ENCODE peak calls at places on chromosomes 2 and 18, in five cellular contexts. One of them, this sample, is unnamed.

GRCh38 chr18:13446581-13447470 is 228.3 kb downstream of the LDLRAD4 start:
- DNase-seq in posterior cingulate gyrus: no peak
- DNase-seq in stimulated activated CD4-positive, alpha-beta T cell treated with anti-CD3 and anti-CD28 coated beads, Interleukin-1b, Interleukin-23, amount 100 ng/mL, for 1 hour: no peak
- DNase-seq in upper lobe of right lung: no peak
- DNase-seq in activated T-cell treated with anti-CD3 and anti-CD28 coated beads for 1 hour: no peak
- DNase-seq in this sample: no peak

GRCh38 chr2:217622205-217622621 is 380.6 kb downstream of the TNS1 start:
- DNase-seq in activated T-cell treated with anti-CD3 and anti-CD28 coated beads for 1 hour: no peak
- DNase-seq in upper lobe of right lung: no peak
- DNase-seq in posterior cingulate gyrus: peak
- DNase-seq in stimulated activated CD4-positive, alpha-beta T cell treated with anti-CD3 and anti-CD28 coated beads, Interleukin-1b, Interleukin-23, amount 100 ng/mL, for 1 hour: no peak
- DNase-seq in this sample: no peak

GRCh38 chr18:60446821-60447220 is 74.2 kb upstream of the MC4R start:
- DNase-seq in activated T-cell treated with anti-CD3 and anti-CD28 coated beads for 1 hour: no peak
- DNase-seq in upper lobe of right lung: no peak
- DNase-seq in stimulated activated CD4-positive, alpha-beta T cell treated with anti-CD3 and anti-CD28 coated beads, Interleukin-1b, Interleukin-23, amount 100 ng/mL, for 1 hour: no peak
- DNase-seq in posterior cingulate gyrus: no peak
- DNase-seq in this sample: no peak

GRCh38 chr2:241267249-241268067 is 48.0 kb downstream of the HDLBP start:
- DNase-seq in activated T-cell treated with anti-CD3 and anti-CD28 coated beads for 1 hour: no peak
- DNase-seq in posterior cingulate gyrus: no peak
- DNase-seq in upper lobe of right lung: no peak
- DNase-seq in stimulated activated CD4-positive, alpha-beta T cell treated with anti-CD3 and anti-CD28 coated beads, Interleukin-1b, Interleukin-23, amount 100 ng/mL, for 1 hour: no peak
- DNase-seq in this sample: no peak

GRCh38 chr2:126543081-126543480 is 112.9 kb upstream of the GYPC start:
- DNase-seq in activated T-cell treated with anti-CD3 and anti-CD28 coated beads for 1 hour: no peak
- DNase-seq in posterior cingulate gyrus: no peak
- DNase-seq in upper lobe of right lung: no peak
- DNase-seq in stimulated activated CD4-positive, alpha-beta T cell treated with anti-CD3 and anti-CD28 coated beads, Interleukin-1b, Interleukin-23, amount 100 ng/mL, for 1 hour: no peak
- DNase-seq in this sample: no peak

GRCh38 chr2:100865819-100866462 is 46.0 kb downstream of the NPAS2 start:
- DNase-seq in stimulated activated CD4-positive, alpha-beta T cell treated with anti-CD3 and anti-CD28 coated beads, Interleukin-1b, Interleukin-23, amount 100 ng/mL, for 1 hour: no peak
- DNase-seq in activated T-cell treated with anti-CD3 and anti-CD28 coated beads for 1 hour: no peak
- DNase-seq in posterior cingulate gyrus: no peak
- DNase-seq in upper lobe of right lung: no peak
- DNase-seq in this sample: no peak

GRCh38 chr2:182870227-182870626 is 3.8 kb upstream of the FRZB start:
- DNase-seq in activated T-cell treated with anti-CD3 and anti-CD28 coated beads for 1 hour: no peak
- DNase-seq in upper lobe of right lung: no peak
- DNase-seq in posterior cingulate gyrus: no peak
- DNase-seq in stimulated activated CD4-positive, alpha-beta T cell treated with anti-CD3 and anti-CD28 coated beads, Interleukin-1b, Interleukin-23, amount 100 ng/mL, for 1 hour: no peak
- DNase-seq in this sample: no peak

GRCh38 chr2:37982147-37982582 is 57.1 kb downstream of the RMDN2 start:
- DNase-seq in upper lobe of right lung: no peak
- DNase-seq in stimulated activated CD4-positive, alpha-beta T cell treated with anti-CD3 and anti-CD28 coated beads, Interleukin-1b, Interleukin-23, amount 100 ng/mL, for 1 hour: peak
- DNase-seq in activated T-cell treated with anti-CD3 and anti-CD28 coated beads for 1 hour: peak
- DNase-seq in posterior cingulate gyrus: peak
- DNase-seq in this sample: no peak

GRCh38 chr2:131105950-131106801 is 1.0 kb downstream of the PLEKHB2 start:
- DNase-seq in activated T-cell treated with anti-CD3 and anti-CD28 coated beads for 1 hour: no peak
- DNase-seq in upper lobe of right lung: peak
- DNase-seq in stimulated activated CD4-positive, alpha-beta T cell treated with anti-CD3 and anti-CD28 coated beads, Interleukin-1b, Interleukin-23, amount 100 ng/mL, for 1 hour: no peak
- DNase-seq in posterior cingulate gyrus: no peak
- DNase-seq in this sample: no peak

GRCh38 chr2:170341684-170342631 is 164.0 kb downstream of the MYO3B start:
- DNase-seq in posterior cingulate gyrus: no peak
- DNase-seq in stimulated activated CD4-positive, alpha-beta T cell treated with anti-CD3 and anti-CD28 coated beads, Interleukin-1b, Interleukin-23, amount 100 ng/mL, for 1 hour: no peak
- DNase-seq in upper lobe of right lung: no peak
- DNase-seq in activated T-cell treated with anti-CD3 and anti-CD28 coated beads for 1 hour: no peak
- DNase-seq in this sample: no peak

GRCh38 chr2:240509667-240510512 is 47.9 kb downstream of the ANKMY1 start:
- DNase-seq in stimulated activated CD4-positive, alpha-beta T cell treated with anti-CD3 and anti-CD28 coated beads, Interleukin-1b, Interleukin-23, amount 100 ng/mL, for 1 hour: no peak
- DNase-seq in upper lobe of right lung: no peak
- DNase-seq in activated T-cell treated with anti-CD3 and anti-CD28 coated beads for 1 hour: no peak
- DNase-seq in posterior cingulate gyrus: peak
- DNase-seq in this sample: no peak

GRCh38 chr18:77165489-77166415 is 33.2 kb upstream of the MBP start:
- DNase-seq in stimulated activated CD4-positive, alpha-beta T cell treated with anti-CD3 and anti-CD28 coated beads, Interleukin-1b, Interleukin-23, amount 100 ng/mL, for 1 hour: no peak
- DNase-seq in activated T-cell treated with anti-CD3 and anti-CD28 coated beads for 1 hour: no peak
- DNase-seq in posterior cingulate gyrus: no peak
- DNase-seq in upper lobe of right lung: no peak
- DNase-seq in this sample: no peak

GRCh38 chr18:45850021-45850420 is 24.5 kb downstream of the SIGLEC15 start:
- DNase-seq in stimulated activated CD4-positive, alpha-beta T cell treated with anti-CD3 and anti-CD28 coated beads, Interleukin-1b, Interleukin-23, amount 100 ng/mL, for 1 hour: no peak
- DNase-seq in posterior cingulate gyrus: no peak
- DNase-seq in activated T-cell treated with anti-CD3 and anti-CD28 coated beads for 1 hour: no peak
- DNase-seq in upper lobe of right lung: no peak
- DNase-seq in this sample: no peak

GRCh38 chr2:102436284-102436683 is 13.3 kb downstream of the IL18RAP start:
- DNase-seq in stimulated activated CD4-positive, alpha-beta T cell treated with anti-CD3 and anti-CD28 coated beads, Interleukin-1b, Interleukin-23, amount 100 ng/mL, for 1 hour: no peak
- DNase-seq in upper lobe of right lung: no peak
- DNase-seq in activated T-cell treated with anti-CD3 and anti-CD28 coated beads for 1 hour: no peak
- DNase-seq in posterior cingulate gyrus: no peak
- DNase-seq in this sample: no peak

GRCh38 chr2:74181739-74182138 is 3.1 kb upstream of the MOB1A start:
- DNase-seq in upper lobe of right lung: no peak
- DNase-seq in posterior cingulate gyrus: no peak
- DNase-seq in activated T-cell treated with anti-CD3 and anti-CD28 coated beads for 1 hour: no peak
- DNase-seq in stimulated activated CD4-positive, alpha-beta T cell treated with anti-CD3 and anti-CD28 coated beads, Interleukin-1b, Interleukin-23, amount 100 ng/mL, for 1 hour: no peak
- DNase-seq in this sample: no peak

GRCh38 chr2:149799296-149799695 is 211.7 kb upstream of the MMADHC start:
- DNase-seq in activated T-cell treated with anti-CD3 and anti-CD28 coated beads for 1 hour: no peak
- DNase-seq in upper lobe of right lung: no peak
- DNase-seq in stimulated activated CD4-positive, alpha-beta T cell treated with anti-CD3 and anti-CD28 coated beads, Interleukin-1b, Interleukin-23, amount 100 ng/mL, for 1 hour: no peak
- DNase-seq in posterior cingulate gyrus: no peak
- DNase-seq in this sample: no peak

GRCh38 chr2:19982268-19982667 is 7.6 kb downstream of the WDR35 start:
- DNase-seq in posterior cingulate gyrus: no peak
- DNase-seq in upper lobe of right lung: no peak
- DNase-seq in activated T-cell treated with anti-CD3 and anti-CD28 coated beads for 1 hour: no peak
- DNase-seq in stimulated activated CD4-positive, alpha-beta T cell treated with anti-CD3 and anti-CD28 coated beads, Interleukin-1b, Interleukin-23, amount 100 ng/mL, for 1 hour: no peak
- DNase-seq in this sample: no peak

GRCh38 chr2:158753561-158754302 is 41.4 kb upstream of the DAPL1 start:
- DNase-seq in stimulated activated CD4-positive, alpha-beta T cell treated with anti-CD3 and anti-CD28 coated beads, Interleukin-1b, Interleukin-23, amount 100 ng/mL, for 1 hour: no peak
- DNase-seq in activated T-cell treated with anti-CD3 and anti-CD28 coated beads for 1 hour: no peak
- DNase-seq in upper lobe of right lung: no peak
- DNase-seq in posterior cingulate gyrus: peak
- DNase-seq in this sample: no peak

GRCh38 chr2:215919624-215920243 is 93.6 kb downstream of the MREG start:
- DNase-seq in stimulated activated CD4-positive, alpha-beta T cell treated with anti-CD3 and anti-CD28 coated beads, Interleukin-1b, Interleukin-23, amount 100 ng/mL, for 1 hour: no peak
- DNase-seq in posterior cingulate gyrus: no peak
- DNase-seq in upper lobe of right lung: no peak
- DNase-seq in activated T-cell treated with anti-CD3 and anti-CD28 coated beads for 1 hour: no peak
- DNase-seq in this sample: no peak

GRCh38 chr2:160984426-160985077 is 175.7 kb upstream of the TANK start:
- DNase-seq in stimulated activated CD4-positive, alpha-beta T cell treated with anti-CD3 and anti-CD28 coated beads, Interleukin-1b, Interleukin-23, amount 100 ng/mL, for 1 hour: no peak
- DNase-seq in activated T-cell treated with anti-CD3 and anti-CD28 coated beads for 1 hour: no peak
- DNase-seq in posterior cingulate gyrus: no peak
- DNase-seq in upper lobe of right lung: no peak
- DNase-seq in this sample: no peak